ENCODE peak calls at places on chromosomes 2 and 18, in four cellular contexts. M is fibroblast of pulmonary artery, O is fibroblast of lung, K is Peyer's patch. Q is an unnamed sample.

GRCh38 chr2:97664636-97664970 is 759 bp upstream of the ACTR1B start:
- DNase-seq in M (no peak), O (no peak), K (no peak), Q (no peak)

GRCh38 chr2:72990695-72991438 is 73.5 kb downstream of the EMX1 start:
- DNase-seq in M (no peak), O (no peak), K (peak), Q (no peak)

GRCh38 chr18:23259701-23260661 is 124.7 kb downstream of the CABLES1 start:
- DNase-seq in M (peak), O (peak), K (peak), Q (peak)

GRCh38 chr18:21134895-21135294 is 23.3 kb upstream of the ROCK1 start:
- DNase-seq in M (peak), O (peak), K (no peak), Q (no peak)

GRCh38 chr2:241095594-241096290 is 6.3 kb downstream of the MTERF4 start:
- DNase-seq in M (no peak), O (no peak), K (peak), Q (no peak)

GRCh38 chr18:67662996-67663395 is 146.5 kb upstream of the DSEL start:
- DNase-seq in M (no peak), O (no peak), K (no peak), Q (no peak)

GRCh38 chr2:159867557-159868330 is 69.7 kb upstream of the CD302 start:
- DNase-seq in M (no peak), O (no peak), K (no peak), Q (no peak)

GRCh38 chr2:47456851-47457250 is 53.9 kb downstream of the MSH2 start:
- DNase-seq in M (no peak), O (no peak), K (no peak), Q (no peak)

GRCh38 chr2:86186431-86186830 is 8.8 kb downstream of the IMMT start:
- DNase-seq in M (no peak), O (no peak), K (no peak), Q (no peak)

GRCh38 chr18:24051256-24051947 is 36.8 kb downstream of the TTC39C start:
- DNase-seq in M (peak), O (peak), K (no peak), Q (no peak)

GRCh38 chr2:217934321-217935131 is 68.3 kb downstream of the TNS1 start:
- DNase-seq in M (peak), O (peak), K (no peak), Q (peak)

GRCh38 chr2:217930783-217931563 is 71.8 kb downstream of the TNS1 start:
- DNase-seq in M (no peak), O (no peak), K (no peak), Q (no peak)

GRCh38 chr2:217933326-217933993 is 69.3 kb downstream of the TNS1 start:
- DNase-seq in M (no peak), O (no peak), K (no peak), Q (no peak)

GRCh38 chr2:217931846-217932560 is 70.8 kb downstream of the TNS1 start:
- DNase-seq in M (no peak), O (no peak), K (no peak), Q (no peak)

DNA sequence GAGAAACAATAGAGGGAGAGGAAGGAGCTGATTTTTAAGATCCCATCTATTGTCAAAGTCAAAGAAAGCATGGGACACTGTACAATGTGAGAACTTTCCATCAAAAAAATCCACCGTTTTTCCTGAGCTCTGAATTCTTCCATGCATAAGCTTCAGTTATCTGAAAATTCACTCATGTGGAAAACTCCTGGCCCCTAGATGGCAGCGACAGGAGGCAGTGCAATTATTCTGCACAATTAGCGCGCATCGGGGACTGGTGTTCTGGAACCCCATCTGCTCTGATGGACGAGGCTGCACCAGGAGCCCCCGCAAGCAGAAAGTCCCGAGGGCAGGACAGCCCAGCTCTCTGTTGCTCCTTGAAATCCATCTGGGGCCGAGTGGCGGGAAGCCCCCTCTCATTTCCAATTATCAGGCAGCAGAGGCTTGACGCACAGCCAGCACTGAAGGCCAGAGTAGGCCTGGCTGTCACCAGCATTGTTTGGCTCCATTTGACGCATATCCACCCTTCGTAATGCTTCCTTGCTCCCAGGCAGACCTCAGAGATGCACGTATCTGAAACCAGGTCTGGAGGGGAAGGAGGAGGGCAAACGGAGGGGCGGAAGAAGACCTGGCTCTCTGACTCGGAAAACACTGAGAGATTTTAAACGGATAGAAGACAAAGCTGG is 70.0 kb downstream of the TNS1 start:
- DNase-seq in M (peak), O (no peak), K (no peak), Q (no peak)
- TF ChIP-seq CTCF in M (peak), O (peak), K (no peak), Q (peak)

GRCh38 chr2:217902281-217903141 is 100.3 kb downstream of the TNS1 start:
- DNase-seq in M (peak), O (peak), K (peak), Q (no peak)

GRCh38 chr2:217900010-217900779 is 102.6 kb downstream of the TNS1 start:
- DNase-seq in M (no peak), O (no peak), K (no peak), Q (no peak)

GRCh38 chr2:217901826-217902225 is 101.0 kb downstream of the TNS1 start:
- DNase-seq in M (peak), O (peak), K (no peak), Q (no peak)

GRCh38 chr2:217900780-217901360 is 101.9 kb downstream of the TNS1 start:
- DNase-seq in M (no peak), O (no peak), K (no peak), Q (no peak)

GRCh38 chr2:217901400-217901799 is 101.4 kb downstream of the TNS1 start:
- DNase-seq in M (no peak), O (no peak), K (no peak), Q (no peak)
- H3K4me3 ChIP-seq in M (no peak), O (peak), K (no peak), Q (no peak)

GRCh38 chr2:164696634-164697033 is 75.4 kb upstream of the GRB14 start:
- DNase-seq in M (no peak), O (no peak), K (no peak), Q (no peak)
- TF ChIP-seq CTCF in M (peak), O (no peak), K (no peak), Q (no peak)

DNA sequence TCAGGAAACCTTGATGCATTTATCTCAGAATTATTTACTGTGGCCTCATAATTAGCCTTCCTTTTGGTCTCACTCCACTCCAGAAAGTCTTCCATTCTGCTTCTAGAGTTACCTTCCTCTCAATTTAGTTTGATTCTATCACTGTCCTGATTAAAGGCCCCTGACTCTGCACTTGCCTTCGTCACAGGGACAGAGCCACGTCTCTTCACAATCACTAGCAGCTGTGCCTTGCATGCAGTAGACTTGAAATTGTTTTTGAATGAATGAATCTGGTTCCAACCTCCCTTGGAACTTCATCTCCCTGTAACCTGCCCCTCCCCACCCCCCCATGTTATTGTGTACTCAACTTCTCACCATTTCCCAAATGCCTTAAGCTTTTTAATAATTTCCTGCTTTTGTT is 52.4 kb downstream of the OSBPL6 start:
- DNase-seq in M (no peak), O (no peak), K (no peak), Q (no peak)
- H3K4me3 ChIP-seq in M (no peak), O (no peak), K (no peak), Q (no peak)

DNA sequence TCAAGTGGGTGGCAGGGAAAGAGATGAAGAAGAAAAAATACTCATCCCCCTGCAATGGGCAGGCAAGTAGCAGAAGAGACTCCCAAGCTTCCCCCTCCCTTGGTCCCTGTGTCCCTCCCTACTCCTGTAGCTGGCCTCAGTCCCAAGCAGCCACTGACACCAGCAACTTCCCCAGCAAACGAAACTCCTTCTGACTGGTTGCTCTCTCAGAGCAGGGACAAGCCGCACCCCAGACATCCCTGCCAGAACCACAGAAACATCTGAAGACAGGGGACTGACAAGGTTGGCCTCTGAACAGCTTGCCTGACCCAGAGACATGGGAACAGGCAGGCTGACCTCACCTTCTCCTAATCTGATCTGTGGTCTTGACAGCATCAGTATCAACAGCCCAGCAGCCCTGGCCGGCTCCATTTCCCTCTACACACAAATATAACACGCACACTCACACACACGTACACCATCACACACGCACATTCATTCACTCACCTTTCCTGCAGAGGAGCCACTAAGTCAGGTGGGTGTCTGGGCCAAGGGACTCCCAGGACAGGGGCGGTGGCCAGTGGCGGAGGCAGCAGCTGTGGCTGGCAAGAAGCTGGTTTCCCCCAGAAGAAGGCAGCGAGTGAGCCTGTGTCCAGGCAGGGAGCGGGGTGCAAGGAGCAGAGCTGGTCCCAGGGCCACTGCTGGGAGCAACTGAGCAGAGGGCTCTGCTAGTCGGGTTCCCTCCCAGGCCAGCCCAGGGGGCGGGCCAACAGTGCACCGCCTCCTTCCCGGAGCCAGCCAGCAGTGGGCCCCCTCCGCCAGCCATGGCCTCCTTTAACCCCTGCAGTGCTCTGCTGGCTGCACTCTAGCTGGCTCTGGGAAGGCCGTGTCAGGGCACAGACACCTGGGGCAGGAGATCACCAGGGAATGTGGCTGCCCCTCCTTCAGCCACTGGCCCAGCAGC is 59.1 kb downstream of the TNS1 start:
- DNase-seq in M (peak), O (peak), K (peak), Q (no peak)
- TF ChIP-seq CTCF in M (peak), O (peak), K (no peak), Q (peak)

GRCh38 chr2:106882658-106883057 is 3.3 kb downstream of the ST6GAL2 start:
- DNase-seq in M (peak), O (no peak), K (no peak), Q (no peak)

GRCh38 chr2:106890611-106891010 is 4.6 kb upstream of the ST6GAL2 start:
- DNase-seq in M (no peak), O (no peak), K (no peak), Q (no peak)

GRCh38 chr2:106886916-106887758 is 1.2 kb upstream of the ST6GAL2 start:
- DNase-seq in M (no peak), O (peak), K (no peak), Q (no peak)

GRCh38 chr2:106885326-106885725 is 641 bp downstream of the ST6GAL2 start:
- DNase-seq in M (no peak), O (peak), K (no peak), Q (no peak)

DNA sequence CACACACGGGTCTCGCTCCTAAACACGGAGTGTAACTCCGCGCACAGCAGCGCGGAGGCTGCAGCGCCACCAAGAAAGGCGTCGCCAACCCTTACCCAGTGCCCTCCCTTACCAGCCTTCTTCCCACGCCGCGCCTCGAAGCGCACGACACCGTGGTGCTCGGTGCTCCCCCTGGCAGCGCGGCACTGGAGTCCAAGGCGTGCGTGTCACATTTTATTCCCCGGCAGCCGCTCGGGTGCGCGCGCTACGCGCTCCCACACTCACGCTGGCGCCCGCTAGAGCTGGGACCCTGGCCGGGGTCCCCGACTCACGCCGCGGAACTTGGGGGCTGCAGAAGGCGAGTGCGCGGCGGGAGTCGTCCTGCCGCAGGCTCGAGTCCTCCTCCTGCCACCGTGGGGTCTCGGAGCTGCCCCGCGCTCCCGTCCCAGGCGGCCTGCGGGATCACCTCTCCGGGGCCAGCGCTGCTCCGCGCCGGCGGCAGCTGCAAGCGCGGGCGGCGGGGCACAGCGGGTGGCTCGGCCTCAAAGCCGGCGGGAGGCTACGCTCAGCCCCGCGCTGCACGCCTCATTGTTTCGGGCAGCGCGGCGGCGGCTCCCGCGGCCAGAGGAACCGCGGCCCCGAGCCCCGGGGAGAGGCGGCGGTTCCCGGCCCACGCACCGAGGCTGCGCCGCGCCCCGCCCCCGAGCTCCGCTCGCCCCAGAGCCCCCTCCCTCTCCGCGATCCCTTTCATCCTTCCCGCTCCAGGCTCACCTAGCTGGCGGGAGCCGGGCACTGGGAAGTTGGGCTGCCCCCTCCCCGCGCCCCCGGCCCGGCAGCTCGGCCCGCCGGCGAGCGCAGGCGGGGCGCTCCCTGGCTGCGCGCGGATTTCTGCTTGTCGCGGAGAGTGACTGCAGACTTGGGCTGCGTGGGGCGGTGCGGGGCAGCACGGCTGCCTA is at the start of gene ST6GAL2:
- DNase-seq in M (no peak), O (no peak), K (no peak), Q (no peak)
- H3K4me3 ChIP-seq in M (peak), O (peak), K (no peak), Q (peak)

DNA sequence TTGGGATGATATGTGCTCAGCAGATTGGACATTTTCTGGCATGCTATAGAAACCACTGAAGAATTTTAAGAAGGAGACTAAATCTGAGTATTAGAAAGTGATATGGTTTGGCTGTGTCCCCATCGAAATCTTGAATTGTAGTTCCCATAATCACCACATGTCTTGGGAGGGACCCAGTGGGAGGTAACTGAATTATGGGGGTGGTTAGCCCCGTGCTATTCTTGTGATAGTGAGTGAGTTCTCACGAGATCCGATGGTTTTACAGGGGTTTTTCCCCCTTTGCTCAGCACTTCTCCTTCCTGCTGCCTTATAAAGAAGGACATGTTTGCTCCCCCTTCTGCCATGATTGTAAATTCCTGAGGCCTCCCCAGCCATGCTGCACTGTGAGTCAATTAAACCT is 535.9 kb upstream of the VRK2 start:
- DNase-seq in M (no peak), O (no peak), K (no peak), Q (no peak)
- TF ChIP-seq CTCF in M (no peak), O (no peak), K (no peak), Q (no peak)

DNA sequence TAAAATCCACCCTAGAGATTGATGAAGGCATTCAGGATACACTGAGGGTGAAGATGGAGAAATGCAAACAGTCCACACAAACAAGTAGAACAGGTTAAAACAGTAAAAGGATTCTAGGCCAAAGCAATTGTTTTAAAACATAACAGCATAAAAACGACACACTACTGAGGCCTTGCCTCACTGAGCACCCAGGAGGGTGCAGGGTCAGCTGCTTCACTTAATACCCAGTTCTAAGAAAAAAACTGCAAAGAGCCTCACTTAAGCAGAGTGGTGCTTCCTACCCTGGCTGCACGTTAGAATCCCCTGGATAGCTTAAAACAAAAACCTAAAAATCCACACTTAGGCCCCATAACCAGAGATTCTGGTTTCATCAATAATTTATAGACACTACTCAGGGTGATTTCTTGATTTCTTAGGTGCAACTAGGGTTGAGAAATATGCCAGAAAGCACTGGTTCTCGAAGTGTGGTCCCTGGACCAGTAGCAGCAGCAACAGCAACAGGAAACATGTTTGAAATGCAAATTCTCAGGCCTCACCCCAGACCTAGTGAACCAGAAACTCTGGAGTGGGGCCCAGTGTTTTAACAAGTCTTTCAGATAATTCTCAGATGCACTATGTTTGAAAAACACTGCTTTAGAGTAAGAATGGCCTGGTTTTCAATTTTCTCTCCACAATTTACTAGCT is 279.1 kb downstream of the ZEB2 start:
- DNase-seq in M (no peak), O (no peak), K (peak), Q (no peak)
- H3K4me3 ChIP-seq in M (no peak), O (no peak), K (no peak), Q (no peak)